ENCODE peak calls at places on chromosomes 3 and 15, in nine cellular contexts. One of them, this sample, is unnamed.

GRCh38 chr15:94036156-94036555 is 195.2 kb upstream of the MCTP2 start:
- DNase-seq in ACHN: no peak
- DNase-seq in DND-41: no peak
- DNase-seq in activated CD8-positive, alpha-beta memory T cell treated with anti-CD3 and anti-CD28 coated beads, Interleukin-2, amount 50 U/mL, for 48 hours: no peak
- DNase-seq in upper lobe of right lung: no peak
- DNase-seq in H54: no peak
- DNase-seq in left ventricle myocardium superior: no peak
- DNase-seq in stimulated activated CD4-positive, alpha-beta T cell treated with anti-CD3 and anti-CD28 coated beads, Interleukin-1b, Interleukin-23, amount 100 ng/mL, for 24 hours: no peak
- DNase-seq in activated CD4-positive, alpha-beta T cell treated with anti-CD3 and anti-CD28 coated beads, Interleukin-2, amount 10 ng/mL, durations not matched to agents 7 days and 5 days: no peak
- DNase-seq in this sample: no peak

GRCh38 chr3:15645740-15646490 is 44.4 kb downstream of the BTD start:
- DNase-seq in upper lobe of right lung: no peak
- DNase-seq in left ventricle myocardium superior: no peak
- DNase-seq in activated CD8-positive, alpha-beta memory T cell treated with anti-CD3 and anti-CD28 coated beads, Interleukin-2, amount 50 U/mL, for 48 hours: no peak
- DNase-seq in activated CD4-positive, alpha-beta T cell treated with anti-CD3 and anti-CD28 coated beads, Interleukin-2, amount 10 ng/mL, durations not matched to agents 7 days and 5 days: no peak
- DNase-seq in ACHN: peak
- DNase-seq in H54: peak
- DNase-seq in DND-41: no peak
- DNase-seq in stimulated activated CD4-positive, alpha-beta T cell treated with anti-CD3 and anti-CD28 coated beads, Interleukin-1b, Interleukin-23, amount 100 ng/mL, for 24 hours: no peak
- DNase-seq in this sample: no peak

GRCh38 chr15:38103564-38103963 is 149.1 kb upstream of the SPRED1 start:
- DNase-seq in left ventricle myocardium superior: no peak
- DNase-seq in ACHN: no peak
- DNase-seq in H54: no peak
- DNase-seq in activated CD8-positive, alpha-beta memory T cell treated with anti-CD3 and anti-CD28 coated beads, Interleukin-2, amount 50 U/mL, for 48 hours: no peak
- DNase-seq in DND-41: no peak
- DNase-seq in upper lobe of right lung: no peak
- DNase-seq in activated CD4-positive, alpha-beta T cell treated with anti-CD3 and anti-CD28 coated beads, Interleukin-2, amount 10 ng/mL, durations not matched to agents 7 days and 5 days: no peak
- DNase-seq in stimulated activated CD4-positive, alpha-beta T cell treated with anti-CD3 and anti-CD28 coated beads, Interleukin-1b, Interleukin-23, amount 100 ng/mL, for 24 hours: no peak
- DNase-seq in this sample: no peak

GRCh38 chr3:24495334-24495994 is 814 bp upstream of the THRB start:
- DNase-seq in DND-41: no peak
- DNase-seq in activated CD8-positive, alpha-beta memory T cell treated with anti-CD3 and anti-CD28 coated beads, Interleukin-2, amount 50 U/mL, for 48 hours: no peak
- DNase-seq in stimulated activated CD4-positive, alpha-beta T cell treated with anti-CD3 and anti-CD28 coated beads, Interleukin-1b, Interleukin-23, amount 100 ng/mL, for 24 hours: no peak
- DNase-seq in H54: no peak
- DNase-seq in activated CD4-positive, alpha-beta T cell treated with anti-CD3 and anti-CD28 coated beads, Interleukin-2, amount 10 ng/mL, durations not matched to agents 7 days and 5 days: no peak
- DNase-seq in ACHN: no peak
- DNase-seq in left ventricle myocardium superior: peak
- DNase-seq in upper lobe of right lung: peak
- DNase-seq in this sample: peak

GRCh38 chr3:138935864-138936762 is 10.8 kb downstream of the FOXL2 start:
- DNase-seq in H54: peak
- DNase-seq in activated CD8-positive, alpha-beta memory T cell treated with anti-CD3 and anti-CD28 coated beads, Interleukin-2, amount 50 U/mL, for 48 hours: peak
- DNase-seq in DND-41: peak
- DNase-seq in stimulated activated CD4-positive, alpha-beta T cell treated with anti-CD3 and anti-CD28 coated beads, Interleukin-1b, Interleukin-23, amount 100 ng/mL, for 24 hours: peak
- DNase-seq in upper lobe of right lung: peak
- DNase-seq in left ventricle myocardium superior: peak
- DNase-seq in activated CD4-positive, alpha-beta T cell treated with anti-CD3 and anti-CD28 coated beads, Interleukin-2, amount 10 ng/mL, durations not matched to agents 7 days and 5 days: peak
- DNase-seq in ACHN: peak
- DNase-seq in this sample: peak

GRCh38 chr3:111418388-111418787 is 123.6 kb upstream of the CD96 start:
- DNase-seq in activated CD4-positive, alpha-beta T cell treated with anti-CD3 and anti-CD28 coated beads, Interleukin-2, amount 10 ng/mL, durations not matched to agents 7 days and 5 days: no peak
- DNase-seq in H54: no peak
- DNase-seq in stimulated activated CD4-positive, alpha-beta T cell treated with anti-CD3 and anti-CD28 coated beads, Interleukin-1b, Interleukin-23, amount 100 ng/mL, for 24 hours: no peak
- DNase-seq in upper lobe of right lung: no peak
- DNase-seq in DND-41: no peak
- DNase-seq in activated CD8-positive, alpha-beta memory T cell treated with anti-CD3 and anti-CD28 coated beads, Interleukin-2, amount 50 U/mL, for 48 hours: no peak
- DNase-seq in ACHN: no peak
- DNase-seq in left ventricle myocardium superior: no peak
- DNase-seq in this sample: no peak

GRCh38 chr3:184786271-184787010 is 25.5 kb upstream of the VPS8 start:
- DNase-seq in activated CD8-positive, alpha-beta memory T cell treated with anti-CD3 and anti-CD28 coated beads, Interleukin-2, amount 50 U/mL, for 48 hours: no peak
- DNase-seq in DND-41: no peak
- DNase-seq in activated CD4-positive, alpha-beta T cell treated with anti-CD3 and anti-CD28 coated beads, Interleukin-2, amount 10 ng/mL, durations not matched to agents 7 days and 5 days: peak
- DNase-seq in H54: peak
- DNase-seq in ACHN: no peak
- DNase-seq in left ventricle myocardium superior: peak
- DNase-seq in stimulated activated CD4-positive, alpha-beta T cell treated with anti-CD3 and anti-CD28 coated beads, Interleukin-1b, Interleukin-23, amount 100 ng/mL, for 24 hours: no peak
- DNase-seq in upper lobe of right lung: no peak
- DNase-seq in this sample: no peak

GRCh38 chr3:183378008-183378407 is 50.4 kb downstream of the MCF2L2 start:
- DNase-seq in upper lobe of right lung: no peak
- DNase-seq in DND-41: no peak
- DNase-seq in activated CD4-positive, alpha-beta T cell treated with anti-CD3 and anti-CD28 coated beads, Interleukin-2, amount 10 ng/mL, durations not matched to agents 7 days and 5 days: no peak
- DNase-seq in left ventricle myocardium superior: no peak
- DNase-seq in ACHN: no peak
- DNase-seq in H54: no peak
- DNase-seq in stimulated activated CD4-positive, alpha-beta T cell treated with anti-CD3 and anti-CD28 coated beads, Interleukin-1b, Interleukin-23, amount 100 ng/mL, for 24 hours: no peak
- DNase-seq in activated CD8-positive, alpha-beta memory T cell treated with anti-CD3 and anti-CD28 coated beads, Interleukin-2, amount 50 U/mL, for 48 hours: no peak
- DNase-seq in this sample: peak

GRCh38 chr3:125202197-125202596 is 10.4 kb downstream of the SLC12A8 start:
- DNase-seq in activated CD4-positive, alpha-beta T cell treated with anti-CD3 and anti-CD28 coated beads, Interleukin-2, amount 10 ng/mL, durations not matched to agents 7 days and 5 days: peak
- DNase-seq in DND-41: no peak
- DNase-seq in H54: no peak
- DNase-seq in activated CD8-positive, alpha-beta memory T cell treated with anti-CD3 and anti-CD28 coated beads, Interleukin-2, amount 50 U/mL, for 48 hours: no peak
- DNase-seq in upper lobe of right lung: no peak
- DNase-seq in stimulated activated CD4-positive, alpha-beta T cell treated with anti-CD3 and anti-CD28 coated beads, Interleukin-1b, Interleukin-23, amount 100 ng/mL, for 24 hours: no peak
- DNase-seq in left ventricle myocardium superior: no peak
- DNase-seq in ACHN: peak
- DNase-seq in this sample: no peak

GRCh38 chr15:31327674-31328424 is 1.2 kb downstream of the KLF13 start:
- DNase-seq in DND-41: peak
- DNase-seq in activated CD4-positive, alpha-beta T cell treated with anti-CD3 and anti-CD28 coated beads, Interleukin-2, amount 10 ng/mL, durations not matched to agents 7 days and 5 days: peak
- DNase-seq in stimulated activated CD4-positive, alpha-beta T cell treated with anti-CD3 and anti-CD28 coated beads, Interleukin-1b, Interleukin-23, amount 100 ng/mL, for 24 hours: no peak
- DNase-seq in activated CD8-positive, alpha-beta memory T cell treated with anti-CD3 and anti-CD28 coated beads, Interleukin-2, amount 50 U/mL, for 48 hours: peak
- DNase-seq in left ventricle myocardium superior: peak
- DNase-seq in upper lobe of right lung: peak
- DNase-seq in ACHN: peak
- DNase-seq in H54: peak
- DNase-seq in this sample: peak

GRCh38 chr3:54696313-54696712 is 231.5 kb downstream of the LRTM1 start:
- DNase-seq in DND-41: no peak
- DNase-seq in upper lobe of right lung: no peak
- DNase-seq in stimulated activated CD4-positive, alpha-beta T cell treated with anti-CD3 and anti-CD28 coated beads, Interleukin-1b, Interleukin-23, amount 100 ng/mL, for 24 hours: no peak
- DNase-seq in activated CD4-positive, alpha-beta T cell treated with anti-CD3 and anti-CD28 coated beads, Interleukin-2, amount 10 ng/mL, durations not matched to agents 7 days and 5 days: no peak
- DNase-seq in activated CD8-positive, alpha-beta memory T cell treated with anti-CD3 and anti-CD28 coated beads, Interleukin-2, amount 50 U/mL, for 48 hours: no peak
- DNase-seq in H54: no peak
- DNase-seq in ACHN: no peak
- DNase-seq in left ventricle myocardium superior: no peak
- DNase-seq in this sample: no peak

GRCh38 chr3:39122811-39123210 is 15.3 kb downstream of the TTC21A start:
- DNase-seq in activated CD8-positive, alpha-beta memory T cell treated with anti-CD3 and anti-CD28 coated beads, Interleukin-2, amount 50 U/mL, for 48 hours: no peak
- DNase-seq in H54: no peak
- DNase-seq in activated CD4-positive, alpha-beta T cell treated with anti-CD3 and anti-CD28 coated beads, Interleukin-2, amount 10 ng/mL, durations not matched to agents 7 days and 5 days: no peak
- DNase-seq in left ventricle myocardium superior: no peak
- DNase-seq in DND-41: no peak
- DNase-seq in stimulated activated CD4-positive, alpha-beta T cell treated with anti-CD3 and anti-CD28 coated beads, Interleukin-1b, Interleukin-23, amount 100 ng/mL, for 24 hours: no peak
- DNase-seq in ACHN: no peak
- DNase-seq in upper lobe of right lung: no peak
- DNase-seq in this sample: no peak

GRCh38 chr3:36679384-36680200 is 84.8 kb downstream of the DCLK3 start:
- DNase-seq in stimulated activated CD4-positive, alpha-beta T cell treated with anti-CD3 and anti-CD28 coated beads, Interleukin-1b, Interleukin-23, amount 100 ng/mL, for 24 hours: no peak
- DNase-seq in DND-41: no peak
- DNase-seq in left ventricle myocardium superior: no peak
- DNase-seq in activated CD4-positive, alpha-beta T cell treated with anti-CD3 and anti-CD28 coated beads, Interleukin-2, amount 10 ng/mL, durations not matched to agents 7 days and 5 days: no peak
- DNase-seq in activated CD8-positive, alpha-beta memory T cell treated with anti-CD3 and anti-CD28 coated beads, Interleukin-2, amount 50 U/mL, for 48 hours: no peak
- DNase-seq in ACHN: peak
- DNase-seq in upper lobe of right lung: no peak
- DNase-seq in H54: no peak
- DNase-seq in this sample: no peak

GRCh38 chr15:70522323-70522966 is 240.9 kb downstream of the UACA start:
- DNase-seq in activated CD8-positive, alpha-beta memory T cell treated with anti-CD3 and anti-CD28 coated beads, Interleukin-2, amount 50 U/mL, for 48 hours: peak
- DNase-seq in stimulated activated CD4-positive, alpha-beta T cell treated with anti-CD3 and anti-CD28 coated beads, Interleukin-1b, Interleukin-23, amount 100 ng/mL, for 24 hours: no peak
- DNase-seq in upper lobe of right lung: no peak
- DNase-seq in DND-41: no peak
- DNase-seq in H54: no peak
- DNase-seq in activated CD4-positive, alpha-beta T cell treated with anti-CD3 and anti-CD28 coated beads, Interleukin-2, amount 10 ng/mL, durations not matched to agents 7 days and 5 days: no peak
- DNase-seq in ACHN: no peak
- DNase-seq in left ventricle myocardium superior: no peak
- DNase-seq in this sample: no peak